ENCODE peak calls at places on chromosome 6, in four cellular contexts. One of them, this sample, is unnamed.

GRCh38 chr6:20900396-20901160 is 366.3 kb downstream of the CDKAL1 start:
- DNase-seq in stimulated activated CD4-positive, alpha-beta T cell treated with anti-CD3 and anti-CD28 coated beads, Interleukin-4, amount 100 ng/mL, for 48 hours: no peak
- DNase-seq in neural crest cell: no peak
- DNase-seq in hippocampal formation: no peak
- DNase-seq in this sample: peak; percentile 50

GRCh38 chr6:166259296-166259977 is 48.8 kb downstream of the PRR18 start:
- DNase-seq in hippocampal formation: no peak
- DNase-seq in stimulated activated CD4-positive, alpha-beta T cell treated with anti-CD3 and anti-CD28 coated beads, Interleukin-4, amount 100 ng/mL, for 48 hours: no peak
- DNase-seq in neural crest cell: no peak
- DNase-seq in this sample: no peak

GRCh38 chr6:137661601-137662000 is 167.4 kb upstream of the OLIG3 start:
- DNase-seq in hippocampal formation: no peak
- DNase-seq in stimulated activated CD4-positive, alpha-beta T cell treated with anti-CD3 and anti-CD28 coated beads, Interleukin-4, amount 100 ng/mL, for 48 hours: peak; percentile 32
- DNase-seq in neural crest cell: no peak
- DNase-seq in this sample: no peak

GRCh38 chr6:91132461-91132860 is 545.6 kb upstream of the MAP3K7 start:
- DNase-seq in hippocampal formation: no peak
- DNase-seq in neural crest cell: no peak
- DNase-seq in stimulated activated CD4-positive, alpha-beta T cell treated with anti-CD3 and anti-CD28 coated beads, Interleukin-4, amount 100 ng/mL, for 48 hours: no peak
- DNase-seq in this sample: no peak

GRCh38 chr6:158604048-158604406 is 40.5 kb downstream of the DYNLT1 start:
- DNase-seq in neural crest cell: no peak
- DNase-seq in stimulated activated CD4-positive, alpha-beta T cell treated with anti-CD3 and anti-CD28 coated beads, Interleukin-4, amount 100 ng/mL, for 48 hours: no peak
- DNase-seq in hippocampal formation: no peak
- DNase-seq in this sample: no peak

GRCh38 chr6:155315516-155315871 is 1.2 kb upstream of the TFB1M start:
- DNase-seq in neural crest cell: no peak
- DNase-seq in stimulated activated CD4-positive, alpha-beta T cell treated with anti-CD3 and anti-CD28 coated beads, Interleukin-4, amount 100 ng/mL, for 48 hours: no peak
- DNase-seq in hippocampal formation: no peak
- DNase-seq in this sample: no peak

GRCh38 chr6:107618672-107619071 is 128.8 kb downstream of the SOBP start:
- DNase-seq in stimulated activated CD4-positive, alpha-beta T cell treated with anti-CD3 and anti-CD28 coated beads, Interleukin-4, amount 100 ng/mL, for 48 hours: peak; percentile 11
- DNase-seq in neural crest cell: no peak
- DNase-seq in hippocampal formation: no peak
- DNase-seq in this sample: peak; percentile 66

GRCh38 chr6:136037246-136037884 is 185.9 kb downstream of the PDE7B start:
- DNase-seq in stimulated activated CD4-positive, alpha-beta T cell treated with anti-CD3 and anti-CD28 coated beads, Interleukin-4, amount 100 ng/mL, for 48 hours: no peak
- DNase-seq in neural crest cell: no peak
- DNase-seq in hippocampal formation: no peak
- DNase-seq in this sample: peak; percentile 45

This sample was measured in GM13977.